ENCODE peak calls at places on chromosomes 12 and 14, in six cellular contexts. R, M, W, V, G and I are unnamed samples.

GRCh38 chr14:91149462-91149861 is 35.6 kb downstream of the DGLUCY start:
- DNase-seq in R (peak; percentile 100), M (peak; percentile 50), W (peak; percentile 98), V (no peak), G (no peak), I (peak; percentile 83)

GRCh38 chr12:63795944-63796343 is 16.2 kb downstream of the RXYLT1 start:
- DNase-seq in R (no peak), M (no peak), W (no peak), V (no peak), G (no peak), I (no peak)

GRCh38 chr14:87131879-87132278 is 861.1 kb downstream of the GALC start:
- DNase-seq in R (peak; percentile 74), M (no peak), W (peak; percentile 91), V (no peak), G (no peak), I (peak; percentile 81)

GRCh38 chr14:75450381-75451276 is 22.8 kb downstream of the JDP2 start:
- DNase-seq in R (peak; percentile 40), M (peak; percentile 78), W (peak; percentile 74), V (no peak), G (no peak), I (peak; percentile 69)

GRCh38 chr14:32507029-32507984 is 178.2 kb downstream of the AKAP6 start:
- DNase-seq in R (peak; percentile 90), M (no peak), W (peak; percentile 93), V (no peak), G (no peak), I (peak; percentile 89)

GRCh38 chr14:23633160-23633701 is 2.9 kb upstream of the DHRS2 start:
- DNase-seq in R (no peak), M (no peak), W (no peak), V (peak; percentile 19), G (no peak), I (no peak)

GRCh38 chr12:6315184-6315583 is 4.7 kb downstream of the PLEKHG6 start:
- DNase-seq in R (no peak), M (no peak), W (no peak), V (no peak), G (no peak), I (no peak)

GRCh38 chr12:27498159-27498558 is 25.8 kb upstream of the PPFIBP1 start:
- DNase-seq in R (no peak), M (no peak), W (no peak), V (no peak), G (no peak), I (no peak)

GRCh38 chr14:97943619-97944018 is 1146.4 kb downstream of the VRK1 start:
- DNase-seq in R (no peak), M (no peak), W (no peak), V (peak; percentile 4), G (no peak), I (no peak)

GRCh38 chr14:23443881-23444280 is 8.4 kb upstream of the MYH7 start:
- DNase-seq in R (no peak), M (no peak), W (no peak), V (no peak), G (no peak), I (no peak)

GRCh38 chr14:22549981-22550670 is 38.9 kb downstream of the DAD1 start:
- DNase-seq in R (peak; percentile 63), M (no peak), W (no peak), V (no peak), G (peak; percentile 83), I (no peak)

GRCh38 chr14:75976838-75977237 is 5.0 kb downstream of the TGFB3 start:
- DNase-seq in R (no peak), M (no peak), W (no peak), V (no peak), G (no peak), I (no peak)

GRCh38 chr14:104138098-104138890 is at the start of gene KIF26A:
- DNase-seq in R (no peak), M (peak; percentile 47), W (no peak), V (peak; percentile 80), G (peak; percentile 28), I (no peak)

GRCh38 chr12:69161835-69162234 is 77.5 kb upstream of the CPSF6 start:
- DNase-seq in R (no peak), M (no peak), W (peak; percentile 43), V (no peak), G (no peak), I (peak; percentile 5)

GRCh38 chr12:119444462-119445044 is 110.0 kb downstream of the CCDC60 start:
- DNase-seq in R (no peak), M (peak; percentile 27), W (peak; percentile 3), V (peak; percentile 77), G (no peak), I (no peak)

GRCh38 chr12:3869860-3870259 is 3.3 kb downstream of the PARP11 start:
- DNase-seq in R (no peak), M (no peak), W (no peak), V (no peak), G (peak; percentile 27), I (no peak)

GRCh38 chr12:120625557-120626419 is 14.6 kb upstream of the CABP1 start:
- DNase-seq in R (no peak), M (no peak), W (no peak), V (no peak), G (no peak), I (no peak)

GRCh38 chr14:91059576-91060471 is 617 bp downstream of the RPS6KA5 start:
- DNase-seq in R (no peak), M (peak; percentile 63), W (peak; percentile 33), V (peak; percentile 77), G (peak; percentile 70), I (peak; percentile 22)

GRCh38 chr12:31118831-31119530 is 45.3 kb downstream of the DDX11 start:
- DNase-seq in R (no peak), M (no peak), W (no peak), V (peak; percentile 69), G (peak; percentile 47), I (no peak)

GRCh38 chr12:106170285-106170684 is 31.5 kb upstream of the NUAK1 start:
- DNase-seq in R (peak; percentile 55), M (no peak), W (peak; percentile 79), V (no peak), G (no peak), I (peak; percentile 31)

GRCh38 chr12:56836800-56837663 is 73.9 kb downstream of the HSD17B6 start:
- DNase-seq in R (peak; percentile 72), M (no peak), W (peak; percentile 84), V (no peak), G (peak; percentile 42), I (peak; percentile 78)

GRCh38 chr12:41108032-41108431 is 80.1 kb upstream of the PDZRN4 start:
- DNase-seq in R (no peak), M (no peak), W (no peak), V (no peak), G (no peak), I (no peak)

GRCh38 chr12:12979731-12980259 is 20.3 kb downstream of the HEBP1 start:
- DNase-seq in R (peak; percentile 98), M (no peak), W (peak; percentile 43), V (no peak), G (no peak), I (peak; percentile 78)

GRCh38 chr12:67698711-67699603 is 50.4 kb downstream of the DYRK2 start:
- DNase-seq in R (peak; percentile 52), M (no peak), W (peak; percentile 96), V (no peak), G (peak; percentile 64), I (peak; percentile 84)

GRCh38 chr14:45238988-45239387 is 14.0 kb downstream of the MIS18BP1 start:
- DNase-seq in R (no peak), M (no peak), W (no peak), V (no peak), G (no peak), I (no peak)

GRCh38 chr14:103123634-103124500 is 606 bp downstream of the TNFAIP2 start:
- DNase-seq in R (no peak), M (no peak), W (no peak), V (no peak), G (peak; percentile 17), I (no peak)

GRCh38 chr12:104573-105081 is 38.1 kb downstream of the IQSEC3 start:
- DNase-seq in R (no peak), M (peak; percentile 26), W (no peak), V (no peak), G (peak; percentile 42), I (no peak)

GRCh38 chr12:106267535-106267934 is 19.7 kb upstream of the CKAP4 start:
- DNase-seq in R (no peak), M (no peak), W (no peak), V (no peak), G (no peak), I (no peak)

GRCh38 chr12:92304335-92305066 is 158.9 kb upstream of the BTG1 start:
- DNase-seq in R (no peak), M (no peak), W (no peak), V (no peak), G (no peak), I (no peak)

GRCh38 chr12:52531563-52532300 is 11.5 kb upstream of the KRT5 start:
- DNase-seq in R (no peak), M (peak; percentile 16), W (no peak), V (no peak), G (no peak), I (no peak)

GRCh38 chr12:82203076-82203475 is 155.1 kb downstream of the CCDC59 start:
- DNase-seq in R (no peak), M (no peak), W (no peak), V (no peak), G (no peak), I (no peak)

DNA sequence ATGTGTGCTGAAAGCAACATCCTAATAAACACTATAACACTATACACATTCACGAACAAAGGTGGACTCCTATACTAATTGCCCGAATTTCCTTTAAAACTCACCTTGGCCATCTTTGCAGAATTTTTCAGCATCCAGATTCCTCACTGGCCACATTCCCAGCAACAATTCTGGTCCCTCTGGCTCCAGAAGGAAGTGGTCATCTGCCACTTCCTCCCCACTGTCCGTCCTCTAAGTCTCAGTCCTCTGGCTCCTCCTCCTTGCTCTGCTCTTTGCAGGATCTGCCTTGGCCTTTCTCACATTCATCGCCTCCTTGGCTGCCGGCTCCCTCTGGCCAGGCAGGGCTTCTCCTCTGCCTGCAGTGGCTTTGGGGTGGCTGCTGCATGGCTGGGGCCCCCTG is 426.0 kb downstream of the FUT8 start:
- DNase-seq in R (no peak), M (no peak), W (no peak), V (no peak), G (no peak), I (no peak)
- H3K4me1 ChIP-seq in R (no peaks in the 10 kb centered on the region), M (no peaks in the 10 kb centered on the region), W (no peaks in the 10 kb centered on the region), V (peaks cover 5% of the 10 kb centered on the region), G (peaks cover 46% of the 10 kb centered on the region), I (no peaks in the 10 kb centered on the region)

GRCh38 chr12:85036736-85037135 is 585 bp downstream of the LRRIQ1 start:
- DNase-seq in R (no peak), M (no peak), W (no peak), V (no peak), G (no peak), I (no peak)
- H3K27ac ChIP-seq in R (no peak overlapping the region), M (no peak overlapping the region), W (peak overlapping the region; percentile 77), V (no peak overlapping the region), G (no peak overlapping the region), I (no peak overlapping the region)

GRCh38 chr12:70948976-70949336 is 28.4 kb upstream of the PTPRR start:
- DNase-seq in R (no peak), M (no peak), W (no peak), V (no peak), G (no peak), I (no peak)
- TF ChIP-seq CTCF in R (no peak), M (no peak), W (no peak), V (peak; percentile 21), G (no peak), I (no peak)

DNA sequence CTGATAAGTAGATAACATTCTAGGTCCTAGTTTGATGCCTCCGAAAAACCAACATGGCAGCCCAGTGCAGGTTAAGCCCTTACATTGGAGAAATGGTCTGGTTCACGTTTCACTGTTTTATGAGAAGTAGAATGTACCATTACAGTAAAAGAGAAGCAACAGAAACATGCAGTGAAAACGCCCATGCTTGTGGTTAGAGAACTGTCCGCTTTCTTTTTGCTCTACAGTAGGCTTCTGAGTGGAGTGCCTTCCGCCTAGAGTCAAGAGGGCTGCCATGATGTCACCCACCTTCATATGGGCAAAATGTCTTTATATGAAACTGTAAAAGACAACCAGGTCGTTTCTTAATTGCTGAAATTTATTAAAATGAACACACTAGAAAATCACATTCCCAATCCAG is 190.3 kb upstream of the BCL2L14 start:
- DNase-seq in R (no peak), M (no peak), W (no peak), V (no peak), G (no peak), I (no peak)
- H3K4me1 ChIP-seq in R (peaks cover 11% of the 10 kb centered on the region), M (peaks cover 83% of the 10 kb centered on the region), W (peaks cover 57% of the 10 kb centered on the region), V (no peaks in the 10 kb centered on the region), G (peaks cover 7% of the 10 kb centered on the region), I (peaks cover 44% of the 10 kb centered on the region)